ENCODE peak calls at places on chromosomes 16 and 17, in six cellular contexts. K is left ventricle myocardium inferior, I is ovary, L is esophagus squamous epithelium, Q is mucosa of descending colon, Z is heart right ventricle. R is an unnamed sample. For H3K4me1, the result is how much of the 10 kb centered on the place peaks cover.

GRCh38 chr16:54432481-54433229 is 146.1 kb upstream of the IRX3 start:
- DNase-seq in K (no peak), I (no peak), L (no peak), Q (no peak), Z (no peak), R (no peak)

GRCh38 chr16:27238016-27238587 is 30.5 kb downstream of the NSMCE1 start:
- DNase-seq in K (no peak), I (no peak), L (no peak), Q (peak), Z (peak), R (no peak)

GRCh38 chr16:57628782-57629181 is 352 bp downstream of the ADGRG1 start:
- DNase-seq in K (no peak), I (no peak), L (no peak), Q (no peak), Z (no peak), R (no peak)

GRCh38 chr16:3669067-3669466 is 14.6 kb downstream of the DNASE1 start:
- DNase-seq in K (no peak), I (no peak), L (no peak), Q (no peak), Z (no peak), R (no peak)

GRCh38 chr16:57389087-57389468 is 15.5 kb upstream of the CCL17 start:
- DNase-seq in K (no peak), I (no peak), L (no peak), Q (no peak), Z (no peak), R (no peak)

GRCh38 chr17:43956222-43956621 is 2.5 kb upstream of the PYY start:
- DNase-seq in K (no peak), I (no peak), L (no peak), Q (no peak), Z (no peak), R (no peak)

GRCh38 chr17:1126327-1126726 is 53.5 kb downstream of the ABR start:
- DNase-seq in K (no peak), I (no peak), L (no peak), Q (no peak), Z (no peak), R (no peak)

GRCh38 chr17:36703860-36704266 is 102.5 kb downstream of the MRM1 start:
- DNase-seq in K (peak), I (peak), L (no peak), Q (peak), Z (peak), R (peak)

GRCh38 chr17:63317166-63317845 is 128.8 kb downstream of the CYB561 start:
- DNase-seq in K (no peak), I (no peak), L (no peak), Q (no peak), Z (no peak), R (no peak)

GRCh38 chr17:16033729-16034349 is 34.2 kb downstream of the TTC19 start:
- DNase-seq in K (no peak), I (no peak), L (no peak), Q (no peak), Z (no peak), R (no peak)

GRCh38 chr16:86567701-86568571 is 1.3 kb downstream of the FOXC2 start:
- DNase-seq in K (peak), I (no peak), L (no peak), Q (no peak), Z (no peak), R (peak)

GRCh38 chr16:79754081-79754872 is 153.7 kb upstream of the MAF start:
- DNase-seq in K (no peak), I (no peak), L (no peak), Q (no peak), Z (no peak), R (peak)

GRCh38 chr16:6926762-6927161 is 405.9 kb upstream of the RBFOX1 start:
- DNase-seq in K (no peak), I (no peak), L (no peak), Q (no peak), Z (no peak), R (peak)

GRCh38 chr16:71933913-71934696 is 38.8 kb downstream of the IST1 start:
- DNase-seq in K (no peak), I (no peak), L (no peak), Q (no peak), Z (no peak), R (no peak)

GRCh38 chr16:11675561-11676511 is 7.6 kb downstream of the SNN start:
- DNase-seq in K (peak), I (no peak), L (no peak), Q (peak), Z (no peak), R (no peak)

GRCh38 chr17:78184868-78185267 is 2.0 kb downstream of the TK1 start:
- DNase-seq in K (no peak), I (no peak), L (no peak), Q (no peak), Z (no peak), R (no peak)

GRCh38 chr17:66165537-66166123 is 26.3 kb downstream of the CEP112 start:
- DNase-seq in K (no peak), I (no peak), L (no peak), Q (peak), Z (no peak), R (peak)

GRCh38 chr16:87845213-87845612 is 24.1 kb downstream of the SLC7A5 start:
- DNase-seq in K (no peak), I (no peak), L (no peak), Q (no peak), Z (no peak), R (no peak)
- H3K4me1 ChIP-seq in K (under half), I (under half), L (under half), Q (under half), Z (under half), R (under half)

GRCh38 chr17:48623583-48623982 is 2.6 kb downstream of the HOXB9 start:
- DNase-seq in K (no peak), I (no peak), L (no peak), Q (no peak), Z (no peak), R (no peak)
- H3K4me3 ChIP-seq in K (no peak), I (no peak), L (no peak), Q (no peak), Z (no peak), R (no peak)

DNA sequence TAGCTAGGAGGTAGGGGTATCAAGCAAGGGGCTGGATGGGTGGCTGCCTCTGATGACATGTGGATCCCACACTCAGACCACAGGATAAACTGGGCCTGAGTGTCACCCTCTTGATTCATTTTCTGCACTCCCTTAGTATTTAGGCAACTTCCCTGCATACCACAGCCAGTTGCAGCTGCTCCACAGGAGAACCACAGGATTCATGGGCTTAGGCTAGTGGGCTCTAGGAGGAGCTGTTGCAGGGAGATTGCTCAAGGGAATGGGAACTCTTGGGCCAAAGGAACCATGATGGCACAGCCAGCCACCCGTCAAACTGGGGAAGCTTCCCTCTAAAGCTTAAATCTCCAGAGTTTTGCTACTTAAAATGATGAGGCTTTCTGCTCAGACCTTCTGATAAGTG is 269.7 kb upstream of the ASIC2 start:
- DNase-seq in K (no peak), I (no peak), L (no peak), Q (no peak), Z (no peak), R (no peak)
- TF ChIP-seq CTCF in K (no peak), I (no peak), L (no peak), Q (no peak), Z (no peak), R (no peak)

DNA sequence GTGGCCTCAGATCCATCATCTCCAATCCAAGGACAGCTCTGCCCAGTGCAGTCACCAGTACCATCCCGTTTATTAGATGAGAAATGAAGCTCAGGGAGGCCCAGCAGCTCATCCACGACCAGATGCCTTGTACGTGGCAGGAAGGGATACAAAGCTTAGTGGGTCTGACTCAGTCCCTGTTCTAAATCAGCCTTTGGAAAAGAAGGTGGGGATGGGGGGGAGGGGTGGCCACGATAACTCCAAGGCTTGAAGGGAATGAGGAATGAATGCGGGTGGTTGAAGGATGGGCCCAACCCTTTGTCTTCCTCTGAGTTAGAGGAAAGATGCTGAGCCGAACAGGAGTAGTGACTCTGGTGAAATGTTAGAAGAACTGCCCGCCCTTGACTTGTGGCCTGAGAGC is 25.8 kb downstream of the LLGL2 start:
- DNase-seq in K (no peak), I (no peak), L (no peak), Q (no peak), Z (no peak), R (no peak)
- H3K4me1 ChIP-seq in K (under half), I (under half), L (under half), Q (under half), Z (under half), R (under half)

GRCh38 chr17:73546121-73546520 is 98.1 kb downstream of the SDK2 start:
- DNase-seq in K (no peak), I (no peak), L (no peak), Q (no peak), Z (no peak), R (no peak)

GRCh38 chr17:73544333-73544732 is 99.9 kb downstream of the SDK2 start:
- DNase-seq in K (no peak), I (no peak), L (no peak), Q (no peak), Z (no peak), R (no peak)

GRCh38 chr17:73545633-73546032 is 98.6 kb downstream of the SDK2 start:
- DNase-seq in K (no peak), I (no peak), L (no peak), Q (no peak), Z (no peak), R (no peak)

GRCh38 chr17:73546770-73547345 is 97.4 kb downstream of the SDK2 start:
- DNase-seq in K (no peak), I (no peak), L (peak), Q (peak), Z (no peak), R (no peak)

GRCh38 chr17:73545109-73545508 is 99.1 kb downstream of the SDK2 start:
- DNase-seq in K (no peak), I (no peak), L (no peak), Q (no peak), Z (no peak), R (no peak)
- H3K4me3 ChIP-seq in K (no peak), I (no peak), L (no peak), Q (no peak), Z (no peak), R (no peak)

GRCh38 chr17:50468120-50469004 is at the start of gene CHAD:
- DNase-seq in K (no peak), I (no peak), L (no peak), Q (peak), Z (no peak), R (peak)
- TF ChIP-seq CTCF in K (no peak), I (no peak), L (no peak), Q (no peak), Z (no peak), R (no peak)